ENCODE peak calls at places on chromosomes 1 and 21, in four cellular contexts. E is PC-9, D is HFF-Myc, F is GM06990. B is an unnamed sample.

GRCh38 chr1:10808441-10808840 is 12.0 kb upstream of the CASZ1 start:
- DNase-seq in D (no peak), E (no peak), F (no peak), B (no peak)

GRCh38 chr21:36769051-36769867 is 70.3 kb downstream of the SIM2 start:
- DNase-seq in E (no peak), D (no peak), F (no peak), B (no peak)

GRCh38 chr1:77232829-77233228 is 13.6 kb upstream of the PIGK start:
- DNase-seq in D (no peak), E (no peak), F (no peak), B (no peak)

GRCh38 chr1:153793261-153793972 is 18.2 kb downstream of the SLC27A3 start:
- DNase-seq in E (no peak), D (no peak), F (no peak), B (no peak)

GRCh38 chr1:106975944-106976343 is 80.5 kb upstream of the PRMT6 start:
- DNase-seq in D (no peak), E (no peak), F (no peak), B (peak)

GRCh38 chr1:3315991-3316943 is 138.2 kb upstream of the ARHGEF16 start:
- DNase-seq in D (no peak), E (no peak), F (no peak), B (peak)

GRCh38 chr1:110616587-110616986 is 10.4 kb upstream of the KCNA2 start:
- DNase-seq in D (no peak), E (peak), F (no peak), B (no peak)

GRCh38 chr21:37767984-37768383 is 148.3 kb downstream of the KCNJ6 start:
- DNase-seq in D (no peak), E (no peak), F (no peak), B (no peak)

GRCh38 chr1:70779571-70779970 is 268.0 kb downstream of the PTGER3 start:
- DNase-seq in D (no peak), E (no peak), F (no peak), B (no peak)

DNA sequence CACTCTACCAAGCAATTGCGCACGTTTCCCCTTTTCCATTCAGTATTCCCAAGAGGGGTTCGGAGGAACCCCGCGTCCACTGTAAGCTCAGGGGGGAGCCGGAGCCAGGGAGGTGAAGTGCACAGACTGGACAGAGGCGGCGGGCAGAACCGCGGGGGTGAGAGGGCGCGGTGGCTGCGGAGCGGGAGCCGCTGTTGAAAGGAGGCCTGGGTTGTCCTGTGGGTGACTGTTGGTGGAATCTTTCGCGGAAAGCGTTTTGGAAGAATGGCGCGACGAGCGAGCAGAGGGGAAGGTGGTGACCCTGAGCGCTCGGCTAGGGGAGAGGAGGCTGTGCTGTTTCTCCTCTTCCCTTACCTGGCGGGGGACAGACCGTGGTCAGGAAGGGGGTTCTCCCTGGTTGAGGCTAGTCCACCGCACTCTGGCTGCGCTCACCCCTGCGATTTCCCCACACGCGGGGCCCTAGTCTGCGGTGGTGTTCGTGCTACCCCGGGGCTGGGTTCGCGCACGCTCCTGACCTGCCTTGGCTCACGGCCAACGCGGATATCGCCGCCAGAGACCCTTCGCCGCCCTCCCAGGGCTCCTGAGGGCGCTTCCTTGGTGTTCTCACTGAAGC is 92.8 kb downstream of the PRKAB2 start:
- DNase-seq in F (no peak), E (no peak), D (no peak), B (no peak)
- H3K4me3 ChIP-seq in F (no peak), E (no peak), D (no peak), B (no peak)

DNA sequence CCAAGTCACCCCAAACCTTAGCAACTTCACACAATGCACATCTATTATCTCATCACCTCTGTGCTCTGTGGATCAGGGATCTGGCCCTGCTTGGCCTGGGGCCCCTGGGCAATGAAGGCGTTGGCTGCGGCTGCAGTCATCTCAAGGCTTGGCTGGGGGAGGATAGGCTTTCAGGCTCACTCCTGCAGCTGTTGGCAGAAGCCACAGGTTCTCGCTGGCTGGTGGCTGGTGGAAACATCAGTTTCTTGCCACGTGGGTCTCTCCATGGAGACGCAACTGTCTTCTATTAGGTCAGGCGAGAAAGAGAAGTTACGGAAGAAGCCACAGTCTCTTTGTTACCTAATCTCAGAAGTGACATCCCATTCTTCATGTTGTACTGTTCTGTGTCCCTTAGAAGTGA is 3.6 kb upstream of the NPPA start:
- DNase-seq in D (no peak), E (no peak), F (no peak), B (peak)
- H3K4me3 ChIP-seq in D (no peak), E (no peak), F (no peak), B (peak)

GRCh38 chr1:192303029-192303428 is 13.8 kb upstream of the RGS21 start:
- DNase-seq in E (no peak), D (no peak), F (no peak), B (no peak)
- H3K4me3 ChIP-seq in E (no peak), D (no peak), F (no peak), B (no peak)

GRCh38 chr1:66532214-66532613 is 1.7 kb upstream of the SGIP1 start:
- DNase-seq in E (no peak), F (no peak), D (no peak), B (no peak)
- H3K4me3 ChIP-seq in E (no peak), F (no peak), D (no peak), B (no peak)

DNA sequence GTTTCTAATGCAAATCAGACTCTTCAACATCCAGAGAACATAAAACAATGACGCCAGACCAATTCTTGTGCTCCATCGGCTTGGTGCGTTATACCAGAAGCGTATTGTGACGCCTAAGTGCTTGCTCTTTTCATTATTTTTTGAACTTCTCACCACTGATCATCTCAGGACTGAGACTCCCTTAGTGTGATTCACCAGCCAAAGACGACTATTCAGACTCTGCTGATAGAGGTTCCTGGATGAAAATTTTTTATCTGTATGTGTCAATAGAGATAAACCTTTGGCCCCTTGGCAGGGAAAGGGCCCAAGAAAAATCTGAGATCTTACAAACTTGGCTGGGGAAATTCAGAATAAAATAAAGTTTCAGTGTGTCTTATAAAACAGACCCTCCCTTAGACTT is 856 bp upstream of the GREM2 start:
- DNase-seq in D (no peak), F (no peak), E (no peak), B (no peak)
- H3K4me3 ChIP-seq in D (no peak), F (no peak), E (no peak), B (no peak)

DNA sequence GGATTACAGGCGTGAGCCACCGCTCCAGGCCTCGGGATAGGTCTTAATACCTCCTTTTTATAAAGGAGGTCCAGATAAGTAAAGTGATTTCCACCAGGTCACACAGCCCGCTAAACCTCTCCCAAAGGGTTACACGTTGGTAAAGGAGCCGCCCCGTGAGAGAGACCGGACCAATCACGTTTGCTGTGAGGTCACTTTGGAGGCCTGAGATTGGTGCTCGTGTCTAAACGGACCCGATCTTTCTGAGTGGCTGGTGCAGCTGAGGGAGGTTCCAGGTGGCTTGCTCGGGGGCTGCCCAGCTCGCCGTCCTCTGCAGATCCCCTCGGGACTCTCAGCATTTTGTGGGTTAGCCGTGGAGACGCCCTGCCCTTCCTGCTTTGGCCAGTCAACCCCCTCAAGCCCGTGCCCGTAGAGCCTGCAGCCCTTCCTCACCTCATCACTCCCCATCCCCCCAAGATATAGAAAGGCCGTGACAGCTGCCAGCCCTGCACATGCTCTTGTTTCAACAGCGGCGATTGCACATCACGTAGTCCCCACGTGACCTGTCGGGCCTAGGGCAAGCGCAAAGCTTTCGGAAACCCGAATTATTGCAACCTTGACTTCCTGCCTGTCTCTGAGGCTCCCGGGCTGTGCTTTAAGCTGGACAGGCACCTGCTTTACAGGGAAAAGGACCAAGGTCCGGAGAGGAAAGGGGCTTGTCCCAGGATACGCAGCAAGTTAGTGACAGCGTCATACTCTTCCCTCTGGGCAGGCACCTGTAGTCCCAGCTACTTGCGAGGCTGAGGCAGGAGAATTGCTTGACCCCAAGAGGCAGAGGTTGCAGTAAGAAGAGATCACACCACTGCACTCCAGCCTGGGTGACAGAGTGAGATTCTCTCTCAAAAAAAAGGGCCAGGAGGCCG is 5.0 kb upstream of the COA7 start:
- DNase-seq in E (peak), F (peak), D (no peak), B (no peak)
- H3K4me3 ChIP-seq in E (peak), F (peak), D (peak), B (no peak)

DNA sequence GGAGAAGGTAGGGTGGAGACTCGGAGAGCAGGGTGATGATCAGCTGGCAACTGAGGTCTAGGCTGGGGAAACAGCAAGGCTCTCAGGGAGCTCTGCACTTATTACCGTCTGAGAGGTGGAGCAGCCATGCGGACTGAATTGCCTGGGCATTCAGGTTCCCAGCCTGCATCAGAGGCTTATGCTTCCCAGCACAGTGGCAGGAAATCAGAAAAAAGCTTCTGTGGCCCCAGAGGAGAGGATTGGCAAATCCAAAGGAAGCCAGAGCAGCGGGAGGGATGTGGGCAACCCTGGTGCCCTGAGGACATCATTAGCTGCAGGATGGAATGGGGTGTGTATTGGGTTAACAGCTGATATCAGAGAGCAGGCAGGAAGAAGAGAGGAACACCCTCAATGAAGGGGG is 374.1 kb upstream of the POU3F1 start:
- DNase-seq in F (no peak), E (no peak), D (no peak), B (no peak)
- H3K4me3 ChIP-seq in F (no peak), E (no peak), D (no peak), B (no peak)

DNA sequence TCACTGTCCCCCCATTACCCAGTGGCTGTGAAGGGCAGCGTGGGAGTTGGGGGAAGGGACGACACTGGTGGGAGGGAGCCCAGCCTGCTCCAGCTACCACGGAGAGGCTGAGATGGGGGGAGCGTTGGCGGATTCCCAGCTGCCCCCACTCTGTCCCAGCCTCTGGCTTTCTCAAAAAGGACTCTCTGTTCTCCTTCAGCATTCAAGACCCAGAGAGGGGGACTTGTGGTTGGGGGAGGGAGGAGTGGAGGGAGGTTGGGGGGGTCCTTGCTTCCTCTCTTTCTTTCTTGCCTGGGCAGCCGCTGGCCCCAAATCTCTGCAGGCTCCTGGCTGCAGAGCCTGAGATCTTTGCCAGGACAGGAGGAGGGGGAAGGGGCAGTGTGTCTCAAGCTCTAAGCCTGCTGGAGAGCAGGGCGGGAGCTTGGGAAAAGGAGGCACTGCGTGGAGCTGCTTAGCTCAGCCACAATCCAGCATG is 2.2 kb downstream of the ATP1A2 start:
- DNase-seq in F (no peak), D (no peak), E (no peak), B (no peak)
- H3K4me3 ChIP-seq in F (no peak), D (no peak), E (no peak), B (no peak)